ENCODE peak calls at places on chromosomes 6 and 20, in five cellular contexts. A, G, I, R and U are unnamed samples.

GRCh38 chr6:167565884-167566491 is 241.1 kb downstream of the TTLL2 start:
- DNase-seq in A (peak), G (no peak), I (peak), R (peak), U (peak)

GRCh38 chr20:62653373-62653772 is 11.1 kb downstream of the SLCO4A1 start:
- DNase-seq in A (no peak), G (no peak), I (no peak), R (no peak), U (no peak)

GRCh38 chr20:21117521-21117920 is 8.4 kb upstream of the KIZ start:
- DNase-seq in A (no peak), G (no peak), I (no peak), R (no peak), U (no peak)

GRCh38 chr6:82951935-82952334 is 113.7 kb downstream of the UBE3D start:
- DNase-seq in A (no peak), G (no peak), I (no peak), R (no peak), U (no peak)

GRCh38 chr6:74070091-74070490 is 374.1 kb downstream of the CD109 start:
- DNase-seq in A (no peak), G (peak), I (no peak), R (no peak), U (no peak)

GRCh38 chr6:10417681-10418104 is 2.8 kb upstream of the TFAP2A start:
- DNase-seq in A (no peak), G (no peak), I (no peak), R (no peak), U (no peak)

GRCh38 chr6:4986999-4987398 is 16.8 kb downstream of the RPP40 start:
- DNase-seq in A (no peak), G (no peak), I (no peak), R (no peak), U (no peak)

GRCh38 chr6:106425382-106425781 is 64.9 kb downstream of the CRYBG1 start:
- DNase-seq in A (no peak), G (no peak), I (no peak), R (no peak), U (no peak)

GRCh38 chr6:57221936-57222683 is at the start of gene RAB23:
- DNase-seq in A (peak), G (peak), I (peak), R (peak), U (peak)

DNA sequence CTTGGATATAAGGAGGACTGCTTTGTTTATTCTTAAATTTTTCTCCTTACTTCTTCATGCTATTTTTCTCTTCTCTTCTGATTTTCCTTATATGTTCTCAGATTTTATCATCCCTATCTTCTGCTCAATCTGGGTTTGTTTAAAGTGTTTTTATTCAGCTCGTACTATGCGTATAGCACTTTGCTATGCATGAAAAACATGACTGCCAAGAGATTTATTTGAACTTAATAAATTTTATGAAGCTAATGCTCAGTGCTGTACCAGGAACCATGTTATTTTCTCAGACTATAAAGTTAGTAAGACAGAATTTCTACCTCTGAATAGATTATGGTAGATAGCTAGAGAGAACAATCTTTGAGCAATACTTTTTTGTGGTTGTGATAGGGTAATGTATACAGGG is 305.9 kb downstream of the LAMA2 start:
- DNase-seq in A (no peak), G (no peak), I (no peak), R (no peak), U (no peak)
- TF ChIP-seq POLR2A in A (no peak), G (no peak), I (no peak), R (no peak), U (no peak)

GRCh38 chr6:134456284-134456683 is 138.4 kb upstream of the SGK1 start:
- DNase-seq in A (no peak), G (no peak), I (no peak), R (no peak), U (no peak)
- TF ChIP-seq POLR2A in A (no peak), G (no peak), I (no peak), R (no peak), U (no peak)

DNA sequence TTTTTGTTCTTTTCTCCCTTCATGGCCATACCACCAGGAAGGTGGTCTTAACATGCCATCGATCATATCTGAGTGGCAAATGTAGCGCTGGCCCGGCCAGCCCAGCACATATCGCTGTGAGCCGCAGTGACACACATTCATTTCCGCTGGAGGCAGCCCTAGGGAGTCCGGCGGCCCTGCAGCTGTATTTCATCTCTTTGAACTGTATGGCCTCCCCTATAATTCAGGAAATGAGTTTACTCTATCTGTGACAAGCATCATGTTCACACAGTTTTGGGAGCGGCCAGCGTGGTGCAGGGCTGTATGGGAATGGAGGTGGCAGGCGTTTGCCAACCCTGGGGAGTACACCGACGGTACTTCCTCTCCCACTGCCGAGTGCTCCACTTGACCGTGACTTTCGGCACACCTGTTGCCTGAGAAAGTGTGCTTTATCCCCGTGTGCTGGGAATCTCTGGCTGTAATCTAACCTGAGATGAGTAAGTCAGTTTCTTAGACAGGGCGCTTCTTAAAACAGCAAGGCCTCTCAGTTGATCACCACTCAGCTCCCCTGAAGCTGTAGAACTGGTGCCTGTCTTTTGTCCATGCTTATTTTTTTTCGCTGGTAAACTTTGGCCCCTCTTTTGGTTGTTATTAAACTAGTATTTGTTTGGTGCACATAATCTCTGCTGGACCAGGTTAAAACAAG is 257.1 kb upstream of the TAB2 start:
- DNase-seq in A (peak), G (peak), I (no peak), R (peak), U (peak)
- TF ChIP-seq POLR2A in A (no peak), G (no peak), I (no peak), R (peak), U (no peak)

DNA sequence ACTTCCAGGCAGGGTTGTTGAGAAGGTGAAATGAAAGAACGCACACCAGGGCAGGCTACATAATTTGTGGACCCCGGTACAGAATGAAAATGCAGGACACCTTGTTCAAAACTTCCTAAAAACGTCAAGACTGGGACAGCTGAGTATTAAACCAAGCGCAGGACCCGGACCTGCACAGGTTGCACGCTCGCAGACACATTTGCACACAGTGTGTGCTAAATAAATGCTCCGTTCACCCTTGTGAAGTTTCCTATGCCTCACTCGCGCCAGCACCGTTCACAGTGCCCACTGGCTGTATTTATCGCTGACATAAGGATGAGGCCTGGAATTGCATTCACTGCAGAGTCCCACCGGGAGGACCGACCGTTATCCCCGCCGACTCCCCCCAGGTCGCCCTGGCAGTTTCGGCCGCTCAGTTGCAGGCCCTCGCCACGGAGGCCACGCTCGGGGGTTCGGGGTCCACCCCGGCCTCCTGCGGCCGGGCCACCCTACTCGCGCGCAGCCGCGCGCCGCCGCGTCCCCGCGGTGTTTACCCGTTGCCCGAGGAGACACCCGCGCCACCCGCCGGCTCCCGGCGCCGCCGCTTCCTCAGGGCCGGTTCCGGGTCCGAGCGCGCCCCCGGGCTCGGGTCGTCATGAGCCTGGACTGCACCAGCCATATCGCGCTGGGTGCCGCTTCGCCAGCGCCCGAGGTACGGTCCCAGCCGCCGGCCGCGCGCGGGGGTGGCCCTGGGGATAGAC is at the start of gene CCDC170:
- DNase-seq in A (peak), G (no peak), I (no peak), R (peak), U (peak)
- TF ChIP-seq POLR2A in A (no peak), G (peak), I (no peak), R (no peak), U (no peak)

DNA sequence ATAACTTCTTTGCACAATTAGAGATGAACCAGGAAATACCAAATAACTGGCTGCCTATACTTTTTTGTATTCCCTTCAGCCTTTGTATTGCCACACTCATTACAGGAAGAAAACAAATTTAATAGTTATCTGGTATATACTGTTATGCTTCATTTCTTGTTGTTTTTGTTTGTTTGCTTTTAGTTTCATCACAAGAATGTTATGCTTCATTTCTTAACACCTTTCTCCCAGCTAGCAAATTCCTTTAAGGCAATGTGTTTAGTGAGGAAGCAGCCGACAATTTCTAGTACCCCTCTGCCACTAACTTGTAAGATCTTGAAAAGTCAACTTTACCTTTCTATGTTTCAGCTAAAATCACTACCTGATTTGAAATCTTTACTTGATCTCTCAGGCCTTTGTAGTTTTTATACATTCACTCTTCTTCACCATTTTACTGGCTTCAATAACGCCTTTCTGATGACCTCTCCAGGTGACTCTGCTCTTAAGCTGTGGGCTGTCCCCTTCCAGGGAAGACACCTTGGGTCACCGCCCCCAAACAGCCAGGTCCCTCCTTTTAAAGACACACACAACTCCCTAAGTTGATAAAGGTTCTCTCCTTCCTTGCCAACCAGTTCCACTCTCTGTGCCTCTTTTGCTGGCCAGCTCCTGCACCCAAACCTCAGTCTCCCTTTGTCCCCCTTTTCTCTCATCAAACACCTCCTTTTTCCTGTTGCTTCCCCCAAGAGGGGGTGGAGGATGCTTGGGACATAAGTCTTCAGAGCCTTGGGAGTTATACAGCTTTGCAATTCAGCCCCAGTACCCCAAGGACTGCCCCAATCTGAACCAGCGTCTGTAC is 1.2 kb downstream of the NCOA6 start:
- DNase-seq in A (peak), G (peak), I (peak), R (peak), U (peak)
- TF ChIP-seq POLR2A in A (peak), G (no peak), I (no peak), R (peak), U (no peak)

GRCh38 chr20:53330744-53331143 is 262.9 kb downstream of the ZNF217 start:
- DNase-seq in A (no peak), G (no peak), I (no peak), R (no peak), U (no peak)

GRCh38 chr20:53329781-53330180 is 263.9 kb downstream of the ZNF217 start:
- DNase-seq in A (no peak), G (no peak), I (no peak), R (no peak), U (no peak)

GRCh38 chr20:53332022-53332824 is 261.4 kb downstream of the ZNF217 start:
- DNase-seq in A (no peak), G (no peak), I (no peak), R (no peak), U (no peak)

GRCh38 chr20:53328956-53329355 is 264.7 kb downstream of the ZNF217 start:
- DNase-seq in A (no peak), G (no peak), I (no peak), R (no peak), U (no peak)

DNA sequence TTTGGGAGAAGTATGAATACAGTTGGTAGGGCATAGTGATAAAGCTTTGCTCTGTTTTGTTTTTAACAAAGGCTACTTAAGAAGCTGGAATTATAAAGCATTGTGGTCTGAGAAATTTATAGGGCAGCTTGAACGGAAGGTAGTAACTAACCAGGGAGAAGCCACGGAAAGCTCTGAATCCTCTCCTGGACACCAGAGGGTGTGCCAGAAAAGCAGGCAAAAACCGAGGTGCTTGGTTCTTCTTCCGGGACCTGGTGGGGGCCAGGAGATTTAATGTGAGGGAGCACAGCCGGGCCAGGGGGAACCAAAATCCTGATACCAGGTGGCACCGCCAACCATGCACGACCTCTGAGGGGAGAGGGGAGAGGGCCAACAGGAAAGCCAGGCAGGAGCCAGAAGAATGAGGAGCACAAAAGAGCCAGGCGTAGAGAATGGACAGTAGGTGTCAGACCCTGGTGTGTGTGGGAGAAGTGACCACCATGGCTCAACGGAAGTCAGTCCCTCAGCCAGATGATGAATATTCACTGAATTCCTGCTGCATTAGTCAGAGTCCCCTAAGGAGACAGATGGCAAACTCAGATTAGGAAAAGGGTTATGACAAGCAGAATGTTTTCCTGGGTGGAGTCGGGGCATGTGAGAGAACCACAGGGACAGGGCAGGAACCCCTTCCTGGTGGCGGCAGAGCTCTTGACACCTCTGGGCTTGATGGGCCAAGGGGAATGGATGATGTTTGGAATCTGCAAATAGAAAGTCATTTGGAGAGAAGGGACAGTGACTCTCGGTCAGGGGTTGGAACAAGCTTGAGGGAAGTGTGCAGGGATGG is 262.3 kb downstream of the ZNF217 start:
- DNase-seq in A (no peak), G (no peak), I (no peak), R (no peak), U (no peak)
- TF ChIP-seq POLR2A in A (no peak), G (no peak), I (no peak), R (no peak), U (no peak)

DNA sequence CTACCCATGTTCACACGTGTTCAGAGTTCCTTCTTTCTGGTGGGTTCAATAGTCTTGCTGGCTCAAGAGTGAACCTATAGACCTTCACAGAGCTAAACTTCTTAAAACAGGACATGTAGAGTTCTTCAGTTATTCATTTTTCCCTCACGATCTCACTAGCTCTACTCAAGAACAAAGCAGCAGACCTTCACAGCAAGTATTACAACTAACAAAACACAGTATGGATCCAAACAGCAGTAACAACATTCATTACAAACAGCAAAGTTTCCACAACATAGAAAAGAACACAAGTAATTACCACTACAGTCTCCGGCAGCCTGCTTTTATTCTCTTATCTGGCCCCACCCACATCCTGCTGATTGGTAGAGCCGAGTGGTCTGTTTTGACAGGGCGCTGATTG is 39.5 kb upstream of the MCUR1 start:
- DNase-seq in A (no peak), G (no peak), I (no peak), R (no peak), U (no peak)
- TF ChIP-seq POLR2A in A (no peak), G (no peak), I (no peak), R (no peak), U (no peak)

DNA sequence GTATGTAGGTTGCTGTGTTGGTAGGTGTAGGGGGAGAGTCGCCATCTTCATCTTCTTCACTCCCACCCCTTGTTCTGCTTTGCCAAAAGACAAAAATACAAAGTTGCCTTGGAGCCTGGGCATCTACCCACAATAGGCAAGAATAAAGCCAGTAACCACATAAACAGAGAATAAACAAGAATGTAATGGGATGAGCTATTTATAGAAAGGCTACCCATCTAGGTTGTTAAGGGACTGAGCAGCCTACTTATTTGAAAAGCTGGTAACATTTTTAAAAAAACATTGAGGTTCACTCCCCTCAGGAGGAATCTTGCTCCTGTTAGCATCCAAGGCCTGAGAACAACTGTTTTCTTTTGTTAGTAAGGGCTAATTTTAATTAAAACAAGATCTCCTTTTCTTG is 301.4 kb upstream of the STXBP5 start:
- DNase-seq in A (no peak), G (no peak), I (no peak), R (no peak), U (no peak)
- TF ChIP-seq POLR2A in A (no peak), G (no peak), I (no peak), R (no peak), U (no peak)

GRCh38 chr6:100880901-100881706 is at the start of gene ASCC3:
- DNase-seq in A (peak), G (peak), I (peak), R (peak), U (peak)
- TF ChIP-seq POLR2A in A (peak), G (peak), I (no peak), R (peak), U (peak)